ENCODE peak calls at places on chromosomes 3 and 15, in four cellular contexts. J, R, U and H are unnamed samples.

GRCh38 chr15:23384371-23384770 is 29.8 kb downstream of the GOLGA8S start:
- DNase-seq in U (no peak), J (peak), R (no peak), H (no peak)

GRCh38 chr3:194201953-194202666 is 66.2 kb downstream of the HES1 start:
- DNase-seq in J (no peak), R (no peak), U (no peak), H (peak)

GRCh38 chr3:166453472-166453871 is 616.2 kb upstream of the BCHE start:
- DNase-seq in J (no peak), R (no peak), U (no peak), H (no peak)

GRCh38 chr3:39456159-39456558 is 11.3 kb upstream of the MOBP start:
- DNase-seq in J (no peak), U (no peak), R (no peak), H (no peak)

GRCh38 chr3:104273046-104273649 is 1093.6 kb upstream of the ALCAM start:
- DNase-seq in J (no peak), R (no peak), U (no peak), H (peak)

GRCh38 chr3:117903226-117903625 is 1131.4 kb downstream of the IGSF11 start:
- DNase-seq in J (peak), U (no peak), R (peak), H (no peak)

GRCh38 chr15:69648775-69649735 is 196.4 kb downstream of the RPLP1 start:
- DNase-seq in J (peak), U (no peak), R (no peak), H (no peak)

GRCh38 chr3:40584625-40585189 is 59.9 kb downstream of the ZNF621 start:
- DNase-seq in J (peak), R (peak), U (peak), H (peak)

GRCh38 chr3:174243194-174243593 is 615.9 kb upstream of the NAALADL2 start:
- DNase-seq in J (no peak), R (no peak), U (no peak), H (no peak)

GRCh38 chr15:78944669-78945407 is at the start of gene CTSH:
- DNase-seq in U (peak), R (no peak), J (no peak), H (peak)

GRCh38 chr15:70299931-70300858 is 202.5 kb upstream of the TLE3 start:
- DNase-seq in R (no peak), U (no peak), J (no peak), H (no peak)